ENCODE peak calls at places on chromosomes 5 and 9, in six cellular contexts. One of them, this sample, is unnamed.
A peak's percentile ranks its signal among the peaks of the same experiment; 100 is the strongest.

GRCh38 chr5:148989567-148989966 is 73.3 kb downstream of the SH3TC2 start:
- DNase-seq in pancreas: no peak
- DNase-seq in cardiac muscle cell: no peak
- DNase-seq in ovary: no peak
- DNase-seq in PC-3: no peak
- DNase-seq in lower lobe of right lung: no peak
- DNase-seq in this sample: no peak

GRCh38 chr5:14036947-14037346 is 92.5 kb upstream of the DNAH5 start:
- DNase-seq in pancreas: no peak
- DNase-seq in cardiac muscle cell: no peak
- DNase-seq in ovary: no peak
- DNase-seq in PC-3: no peak
- DNase-seq in lower lobe of right lung: no peak
- DNase-seq in this sample: no peak

GRCh38 chr5:155728857-155729683 is 597.9 kb upstream of the SGCD start:
- DNase-seq in pancreas: no peak
- DNase-seq in cardiac muscle cell: peak; percentile 3
- DNase-seq in ovary: peak; percentile 55
- DNase-seq in PC-3: no peak
- DNase-seq in lower lobe of right lung: peak; percentile 36
- DNase-seq in this sample: no peak

GRCh38 chr9:138051586-138052321 is 174.2 kb downstream of the CACNA1B start:
- DNase-seq in pancreas: no peak
- DNase-seq in cardiac muscle cell: no peak
- DNase-seq in ovary: peak; percentile 7
- DNase-seq in PC-3: no peak
- DNase-seq in lower lobe of right lung: no peak
- DNase-seq in this sample: no peak

GRCh38 chr9:91773166-91773565 is 176.9 kb downstream of the ROR2 start:
- DNase-seq in pancreas: no peak
- DNase-seq in cardiac muscle cell: peak; percentile 66
- DNase-seq in ovary: no peak
- DNase-seq in PC-3: no peak
- DNase-seq in lower lobe of right lung: no peak
- DNase-seq in this sample: no peak

GRCh38 chr5:181088289-181088688 is 42.7 kb downstream of the OR2V1 start:
- DNase-seq in pancreas: no peak
- DNase-seq in cardiac muscle cell: no peak
- DNase-seq in ovary: no peak
- DNase-seq in PC-3: peak; percentile 33
- DNase-seq in lower lobe of right lung: no peak
- DNase-seq in this sample: no peak

GRCh38 chr5:142290574-142291299 is 34.1 kb downstream of the SPRY4 start:
- DNase-seq in pancreas: no peak
- DNase-seq in cardiac muscle cell: no peak
- DNase-seq in ovary: no peak
- DNase-seq in PC-3: peak; percentile 64
- DNase-seq in lower lobe of right lung: no peak
- DNase-seq in this sample: no peak

GRCh38 chr5:14675309-14675708 is 10.8 kb downstream of the OTULIN start:
- DNase-seq in pancreas: no peak
- DNase-seq in cardiac muscle cell: no peak
- DNase-seq in ovary: no peak
- DNase-seq in PC-3: no peak
- DNase-seq in lower lobe of right lung: no peak
- DNase-seq in this sample: no peak

GRCh38 chr5:78467744-78468357 is 107.4 kb downstream of the SCAMP1 start:
- DNase-seq in pancreas: no peak
- DNase-seq in cardiac muscle cell: peak; percentile 56
- DNase-seq in ovary: no peak
- DNase-seq in PC-3: peak; percentile 54
- DNase-seq in lower lobe of right lung: no peak
- DNase-seq in this sample: no peak

GRCh38 chr9:16337322-16338029 is 533.0 kb downstream of the BNC2 start:
- DNase-seq in pancreas: no peak
- DNase-seq in cardiac muscle cell: no peak
- DNase-seq in ovary: no peak
- DNase-seq in PC-3: peak; percentile 96
- DNase-seq in lower lobe of right lung: no peak
- DNase-seq in this sample: no peak

GRCh38 chr9:21811914-21812313 is 9.5 kb downstream of the MTAP start:
- DNase-seq in pancreas: no peak
- DNase-seq in cardiac muscle cell: no peak
- DNase-seq in ovary: no peak
- DNase-seq in PC-3: no peak
- DNase-seq in lower lobe of right lung: no peak
- DNase-seq in this sample: no peak

GRCh38 chr9:125638239-125638638 is 68.8 kb downstream of the MAPKAP1 start:
- DNase-seq in pancreas: no peak
- DNase-seq in cardiac muscle cell: no peak
- DNase-seq in ovary: no peak
- DNase-seq in PC-3: no peak
- DNase-seq in lower lobe of right lung: no peak
- DNase-seq in this sample: no peak

GRCh38 chr5:164065266-164065665 is 559.8 kb downstream of the MAT2B start:
- DNase-seq in pancreas: no peak
- DNase-seq in cardiac muscle cell: no peak
- DNase-seq in ovary: no peak
- DNase-seq in PC-3: no peak
- DNase-seq in lower lobe of right lung: no peak
- DNase-seq in this sample: no peak

GRCh38 chr9:78023003-78023741 is 8.4 kb downstream of the GNAQ start:
- DNase-seq in pancreas: no peak
- DNase-seq in cardiac muscle cell: no peak
- DNase-seq in ovary: no peak
- DNase-seq in PC-3: no peak
- DNase-seq in lower lobe of right lung: no peak
- DNase-seq in this sample: no peak

GRCh38 chr5:14185336-14186131 is 42.4 kb downstream of the TRIO start:
- DNase-seq in pancreas: no peak
- DNase-seq in cardiac muscle cell: no peak
- DNase-seq in ovary: no peak
- DNase-seq in PC-3: peak; percentile 94
- DNase-seq in lower lobe of right lung: no peak
- DNase-seq in this sample: no peak

GRCh38 chr5:109936996-109937395 is 247.3 kb downstream of the MAN2A1 start:
- DNase-seq in pancreas: no peak
- DNase-seq in cardiac muscle cell: no peak
- DNase-seq in ovary: no peak
- DNase-seq in PC-3: no peak
- DNase-seq in lower lobe of right lung: no peak
- DNase-seq in this sample: no peak

GRCh38 chr9:3337515-3337914 is 188.3 kb downstream of the RFX3 start:
- DNase-seq in pancreas: no peak
- DNase-seq in cardiac muscle cell: peak; percentile 1
- DNase-seq in ovary: no peak
- DNase-seq in PC-3: peak; percentile 59
- DNase-seq in lower lobe of right lung: no peak
- DNase-seq in this sample: no peak

GRCh38 chr5:110376281-110376916 is 350.1 kb downstream of the TMEM232 start:
- DNase-seq in pancreas: no peak
- DNase-seq in cardiac muscle cell: no peak
- DNase-seq in ovary: no peak
- DNase-seq in PC-3: no peak
- DNase-seq in lower lobe of right lung: no peak
- DNase-seq in this sample: no peak

GRCh38 chr5:93164690-93165089 is 416.3 kb downstream of the NR2F1-AS1 start:
- DNase-seq in pancreas: no peak
- DNase-seq in cardiac muscle cell: no peak
- DNase-seq in ovary: no peak
- DNase-seq in PC-3: peak; percentile 95
- DNase-seq in lower lobe of right lung: no peak
- DNase-seq in this sample: no peak

GRCh38 chr9:131076347-131077195 is 19.8 kb upstream of the AIF1L start:
- DNase-seq in pancreas: no peak
- DNase-seq in cardiac muscle cell: no peak
- DNase-seq in ovary: no peak
- DNase-seq in PC-3: no peak
- DNase-seq in lower lobe of right lung: no peak
- DNase-seq in this sample: no peak

GRCh38 chr9:81410201-81410600 is 279.1 kb downstream of the TLE1 start:
- DNase-seq in pancreas: no peak
- DNase-seq in cardiac muscle cell: no peak
- DNase-seq in ovary: no peak
- DNase-seq in PC-3: peak; percentile 90
- DNase-seq in lower lobe of right lung: no peak
- DNase-seq in this sample: no peak

GRCh38 chr5:127987354-127988148 is 96.0 kb upstream of the SLC12A2 start:
- DNase-seq in pancreas: no peak
- DNase-seq in cardiac muscle cell: no peak
- DNase-seq in ovary: no peak
- DNase-seq in PC-3: no peak
- DNase-seq in lower lobe of right lung: no peak
- DNase-seq in this sample: no peak

GRCh38 chr9:10678790-10679189 is 66.0 kb upstream of the PTPRD start:
- DNase-seq in pancreas: no peak
- DNase-seq in cardiac muscle cell: no peak
- DNase-seq in ovary: no peak
- DNase-seq in PC-3: peak; percentile 37
- DNase-seq in lower lobe of right lung: no peak
- DNase-seq in this sample: no peak

GRCh38 chr9:123372766-123373446 is 16.9 kb downstream of the CRB2 start:
- DNase-seq in pancreas: no peak
- DNase-seq in cardiac muscle cell: no peak
- DNase-seq in ovary: no peak
- DNase-seq in PC-3: no peak
- DNase-seq in lower lobe of right lung: no peak
- DNase-seq in this sample: no peak

GRCh38 chr5:178787889-178788288 is 57.4 kb upstream of the ZNF354A start:
- DNase-seq in pancreas: no peak
- DNase-seq in cardiac muscle cell: no peak
- DNase-seq in ovary: no peak
- DNase-seq in PC-3: no peak
- DNase-seq in lower lobe of right lung: no peak
- DNase-seq in this sample: no peak

GRCh38 chr5:138757061-138757776 is 4.0 kb downstream of the CTNNA1 start:
- DNase-seq in pancreas: no peak
- DNase-seq in cardiac muscle cell: no peak
- DNase-seq in ovary: no peak
- DNase-seq in PC-3: no peak
- DNase-seq in lower lobe of right lung: no peak
- DNase-seq in this sample: no peak

GRCh38 chr5:169826618-169827017 is 153.7 kb downstream of the INSYN2B start:
- DNase-seq in pancreas: no peak
- DNase-seq in cardiac muscle cell: no peak
- DNase-seq in ovary: no peak
- DNase-seq in PC-3: peak; percentile 33
- DNase-seq in lower lobe of right lung: no peak
- DNase-seq in this sample: no peak
- TF ChIP-seq CTCF in pancreas: no peak
- TF ChIP-seq CTCF in cardiac muscle cell: peak; percentile 29
- TF ChIP-seq CTCF in ovary: no peak
- TF ChIP-seq CTCF in PC-3: peak; percentile 58
- TF ChIP-seq CTCF in lower lobe of right lung: no peak
- TF ChIP-seq CTCF in this sample: no peak

GRCh38 chr5:67003373-67003905 is 193.2 kb downstream of the CD180 start:
- DNase-seq in pancreas: no peak
- DNase-seq in cardiac muscle cell: no peak
- DNase-seq in ovary: no peak
- DNase-seq in PC-3: no peak
- DNase-seq in lower lobe of right lung: no peak
- DNase-seq in this sample: no peak
- H3K27ac ChIP-seq in pancreas: peak overlapping the region; percentile 82
- H3K27ac ChIP-seq in cardiac muscle cell: peak overlapping the region; percentile 98
- H3K27ac ChIP-seq in ovary: peak overlapping the region; percentile 69
- H3K27ac ChIP-seq in PC-3: peak overlapping the region; percentile 90
- H3K27ac ChIP-seq in lower lobe of right lung: peak overlapping the region; percentile 88
- H3K27ac ChIP-seq in this sample: peak overlapping the region; percentile 76

DNA sequence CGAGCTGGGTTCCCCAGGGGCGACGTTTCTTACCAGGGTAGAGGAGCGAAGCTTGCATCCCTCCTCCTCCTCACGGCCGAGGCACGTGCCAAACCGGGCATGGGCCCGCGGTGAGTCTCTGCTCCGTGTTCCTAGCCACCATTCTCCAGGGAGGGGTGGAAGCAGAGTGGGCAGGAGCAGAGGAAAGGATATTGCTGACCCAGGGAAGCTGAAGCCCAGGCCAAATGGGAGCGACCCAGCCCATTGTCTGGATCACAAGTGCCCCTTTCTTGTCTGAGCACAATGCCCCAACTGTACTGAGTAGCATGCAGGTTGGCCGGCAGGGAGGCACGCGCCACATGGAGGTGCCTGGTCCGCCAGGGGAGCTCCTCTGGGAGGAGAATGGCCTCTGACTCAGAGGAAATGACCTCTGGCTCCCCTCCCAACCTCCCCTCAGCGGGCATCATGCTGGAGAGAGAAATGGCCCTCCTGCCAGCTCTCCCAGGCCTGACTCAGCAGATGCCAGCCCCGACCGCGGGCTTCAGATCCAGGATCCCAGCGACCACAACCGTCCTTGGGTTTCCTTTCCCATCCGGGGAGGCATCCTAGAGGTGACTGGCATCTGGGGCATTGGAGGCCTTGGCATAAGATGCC is 1.1 kb downstream of the PRR7 start:
- DNase-seq in pancreas: peak; percentile 82
- DNase-seq in cardiac muscle cell: peak; percentile 29
- DNase-seq in ovary: peak; percentile 57
- DNase-seq in PC-3: peak; percentile 95
- DNase-seq in lower lobe of right lung: no peak
- DNase-seq in this sample: no peak
- H3K4me3 ChIP-seq in pancreas: peak overlapping the region; percentile 72
- H3K4me3 ChIP-seq in cardiac muscle cell: peak overlapping the region; percentile 58
- H3K4me3 ChIP-seq in ovary: peak overlapping the region; percentile 42
- H3K4me3 ChIP-seq in PC-3: peak overlapping the region; percentile 82
- H3K4me3 ChIP-seq in lower lobe of right lung: no peak overlapping the region
- H3K4me3 ChIP-seq in this sample: peak overlapping the region; percentile 88

GRCh38 chr5:154309805-154310204 is 119.3 kb downstream of the GALNT10 start:
- DNase-seq in pancreas: no peak
- DNase-seq in cardiac muscle cell: no peak
- DNase-seq in ovary: no peak
- DNase-seq in PC-3: no peak
- DNase-seq in lower lobe of right lung: no peak
- DNase-seq in this sample: no peak

GRCh38 chr5:154311362-154311761 is 120.8 kb downstream of the GALNT10 start:
- DNase-seq in pancreas: no peak
- DNase-seq in cardiac muscle cell: no peak
- DNase-seq in ovary: no peak
- DNase-seq in PC-3: no peak
- DNase-seq in lower lobe of right lung: peak; percentile 57
- DNase-seq in this sample: no peak

GRCh38 chr5:154308457-154309360 is 118.2 kb downstream of the GALNT10 start:
- DNase-seq in pancreas: no peak
- DNase-seq in cardiac muscle cell: no peak
- DNase-seq in ovary: no peak
- DNase-seq in PC-3: peak; percentile 81
- DNase-seq in lower lobe of right lung: no peak
- DNase-seq in this sample: no peak

GRCh38 chr5:154312000-154312399 is 121.5 kb downstream of the GALNT10 start:
- DNase-seq in pancreas: no peak
- DNase-seq in cardiac muscle cell: no peak
- DNase-seq in ovary: no peak
- DNase-seq in PC-3: no peak
- DNase-seq in lower lobe of right lung: no peak
- DNase-seq in this sample: no peak

DNA sequence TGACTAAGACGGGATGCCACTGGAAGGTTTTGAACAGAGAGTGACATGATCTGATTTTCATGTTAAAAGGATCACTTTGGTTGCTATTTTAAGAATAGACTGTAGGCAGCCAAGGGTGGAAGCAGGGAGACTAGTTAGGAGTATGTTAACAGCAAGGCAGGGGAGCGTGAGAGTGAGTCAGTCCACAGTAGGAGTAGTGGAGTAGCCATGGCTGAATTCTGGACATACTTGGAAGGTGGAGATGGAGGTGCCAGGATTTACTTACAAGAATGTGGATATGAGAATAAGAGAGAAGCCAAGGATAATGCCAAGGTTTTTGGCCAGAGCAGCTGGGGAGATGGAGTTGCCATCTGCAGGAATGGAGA is 118.8 kb downstream of the GALNT10 start:
- DNase-seq in pancreas: no peak
- DNase-seq in cardiac muscle cell: no peak
- DNase-seq in ovary: no peak
- DNase-seq in PC-3: no peak
- DNase-seq in lower lobe of right lung: no peak
- DNase-seq in this sample: no peak
- TF ChIP-seq CTCF in pancreas: no peak
- TF ChIP-seq CTCF in cardiac muscle cell: no peak
- TF ChIP-seq CTCF in ovary: no peak
- TF ChIP-seq CTCF in PC-3: no peak
- TF ChIP-seq CTCF in lower lobe of right lung: no peak
- TF ChIP-seq CTCF in this sample: no peak